ENCODE peak calls at places on chromosomes 2 and 18, in ten cellular contexts. B is activated CD8-positive, alpha-beta T cell treated with anti-CD3 and anti-CD28 coated beads for 36 hours; E is heart left ventricle; S is HCT116; W is neural progenitor cell; A is lower lobe of right lung; R is upper lobe of right lung; M is tibial nerve; P is colonic mucosa; T is prostate gland. V is an unnamed sample.

GRCh38 chr2:212007972-212008371 is 530.6 kb downstream of the ERBB4 start:
- DNase-seq in B (no peak), E (no peak), S (no peak), W (no peak), A (no peak), R (no peak), M (no peak), P (no peak), T (no peak), V (no peak)

GRCh38 chr18:39232937-39233336 is 1667.3 kb upstream of the CELF4 start:
- DNase-seq in B (no peak), E (no peak), S (no peak), W (no peak), A (no peak), R (no peak), M (no peak), P (no peak), T (no peak), V (no peak)

GRCh38 chr2:80002112-80002511 is 302.4 kb downstream of the LRRTM1 start:
- DNase-seq in B (no peak), E (no peak), S (no peak), W (no peak), A (no peak), R (no peak), M (no peak), P (no peak), T (no peak), V (no peak)

GRCh38 chr2:70087703-70088507 is 628 bp downstream of the PCBP1 start:
- DNase-seq in B (peak; percentile 69), E (peak; percentile 62), S (no peak), W (peak; percentile 67), A (peak; percentile 77), R (peak; percentile 85), M (peak; percentile 56), P (peak; percentile 79), T (peak; percentile 26), V (peak; percentile 30)

GRCh38 chr2:108575132-108575966 is 41.1 kb downstream of the LIMS1 start:
- DNase-seq in B (no peak), E (no peak), S (no peak), W (peak; percentile 61), A (no peak), R (no peak), M (no peak), P (no peak), T (no peak), V (peak; percentile 28)

GRCh38 chr18:46211816-46212215 is 107.6 kb downstream of the HAUS1 start:
- DNase-seq in B (no peak), E (no peak), S (no peak), W (no peak), A (no peak), R (no peak), M (no peak), P (no peak), T (no peak), V (peak; percentile 23)

GRCh38 chr2:72378737-72379346 is 231.2 kb upstream of the CYP26B1 start:
- DNase-seq in B (no peak), E (no peak), S (no peak), W (no peak), A (no peak), R (no peak), M (no peak), P (no peak), T (no peak), V (no peak)

GRCh38 chr2:237475704-237476107 is 11.3 kb upstream of the MLPH start:
- DNase-seq in B (peak; percentile 68), E (no peak), S (no peak), W (no peak), A (peak; percentile 79), R (peak; percentile 82), M (no peak), P (no peak), T (no peak), V (no peak)

GRCh38 chr2:162710282-162710891 is 128.2 kb downstream of the KCNH7 start:
- DNase-seq in B (no peak), E (no peak), S (no peak), W (no peak), A (no peak), R (no peak), M (no peak), P (peak; percentile 33), T (peak; percentile 10), V (no peak)

GRCh38 chr18:48027401-48027931 is 97.0 kb upstream of the SMAD2 start:
- DNase-seq in B (no peak), E (no peak), S (no peak), W (no peak), A (peak; percentile 44), R (peak; percentile 67), M (peak; percentile 39), P (no peak), T (no peak), V (no peak)

GRCh38 chr18:48028716-48029115 is 98.3 kb upstream of the SMAD2 start:
- DNase-seq in B (no peak), E (no peak), S (no peak), W (no peak), A (peak; percentile 46), R (peak; percentile 62), M (no peak), P (no peak), T (no peak), V (no peak)

GRCh38 chr18:48026216-48026615 is 95.8 kb upstream of the SMAD2 start:
- DNase-seq in B (no peak), E (no peak), S (no peak), W (no peak), A (peak; percentile 20), R (peak; percentile 27), M (no peak), P (no peak), T (no peak), V (no peak)

GRCh38 chr18:48029296-48029986 is 99.0 kb upstream of the SMAD2 start:
- DNase-seq in B (no peak), E (no peak), S (no peak), W (no peak), A (peak; percentile 44), R (peak; percentile 58), M (no peak), P (no peak), T (no peak), V (no peak)

DNA sequence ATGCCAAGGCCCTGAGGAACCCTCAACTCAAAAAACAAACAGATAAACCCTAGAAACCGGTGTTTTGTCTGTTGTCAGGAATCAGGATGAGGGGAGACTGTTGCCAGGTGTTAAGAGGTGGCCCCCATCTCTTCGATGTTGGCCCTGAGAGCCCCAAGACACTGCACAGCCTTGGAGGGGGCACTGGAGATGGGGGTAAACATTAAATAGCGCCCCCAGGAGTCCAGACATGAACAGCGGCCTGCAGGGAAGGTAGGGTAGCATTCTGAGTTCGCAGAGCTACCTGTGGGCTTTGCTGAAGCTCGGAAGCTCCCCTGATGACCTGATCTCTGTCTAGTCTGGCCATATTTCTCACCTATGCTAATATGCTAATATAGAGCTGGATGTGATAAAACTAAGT is 97.6 kb upstream of the SMAD2 start:
- DNase-seq in B (no peak), E (no peak), S (no peak), W (no peak), A (peak; percentile 10), R (peak; percentile 47), M (no peak), P (no peak), T (no peak), V (no peak)
- TF ChIP-seq CTCF in B (no peak), E (no peak), S (peak; percentile 25), W (peak; percentile 21), A (no peak), R (no peak), M (no peak), P (no peak), T (no peak), V (no peak)

DNA sequence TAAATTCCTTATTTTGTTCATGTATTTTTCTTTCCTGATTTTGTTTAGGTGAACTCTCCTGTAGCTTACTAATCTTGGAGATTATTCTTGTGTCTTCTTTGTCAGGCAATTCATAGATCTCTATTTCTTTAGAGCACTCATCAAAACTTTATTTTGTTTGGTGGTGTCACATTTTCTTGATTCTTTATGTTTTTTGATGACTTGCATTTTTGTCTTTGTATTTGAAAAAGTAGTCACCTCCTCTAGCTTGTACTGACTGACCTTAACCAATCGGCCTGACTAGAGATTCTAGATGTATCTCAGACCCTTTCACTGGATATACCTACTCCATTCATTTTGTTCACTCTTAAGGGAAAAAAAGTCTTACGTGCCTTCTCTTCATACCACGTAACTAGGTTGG is 986.3 kb upstream of the LRRTM1 start:
- DNase-seq in B (no peak), E (no peak), S (no peak), W (no peak), A (no peak), R (no peak), M (no peak), P (no peak), T (no peak), V (no peak)
- TF ChIP-seq CTCF in B (no peak), E (no peak), S (no peak), W (no peak), A (no peak), R (no peak), M (no peak), P (no peak), T (no peak), V (no peak)

DNA sequence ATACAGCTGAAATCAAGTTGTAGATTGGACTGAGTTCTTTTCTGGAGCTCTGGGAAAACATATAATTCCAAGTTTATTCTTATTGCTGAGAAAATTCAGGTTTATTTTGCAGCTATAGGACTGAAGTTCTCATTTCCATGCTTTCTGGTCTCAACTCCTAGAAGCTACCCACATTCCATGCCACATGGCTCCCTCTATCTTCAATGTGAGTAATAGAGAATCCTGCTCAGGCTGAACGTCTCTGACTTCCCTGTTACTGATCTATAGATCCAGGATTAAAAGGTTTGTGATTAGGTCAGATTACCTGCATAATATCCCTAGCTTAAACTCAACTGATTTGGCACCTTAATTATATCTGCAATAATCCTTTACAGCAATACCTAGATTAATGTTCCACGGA is 453.8 kb upstream of the MC4R start:
- DNase-seq in B (no peak), E (no peak), S (no peak), W (peak; percentile 11), A (no peak), R (no peak), M (no peak), P (no peak), T (no peak), V (no peak)
- TF ChIP-seq CTCF in B (no peak), E (peak; percentile 6), S (peak; percentile 20), W (peak; percentile 43), A (no peak), R (no peak), M (no peak), P (no peak), T (no peak), V (no peak)

DNA sequence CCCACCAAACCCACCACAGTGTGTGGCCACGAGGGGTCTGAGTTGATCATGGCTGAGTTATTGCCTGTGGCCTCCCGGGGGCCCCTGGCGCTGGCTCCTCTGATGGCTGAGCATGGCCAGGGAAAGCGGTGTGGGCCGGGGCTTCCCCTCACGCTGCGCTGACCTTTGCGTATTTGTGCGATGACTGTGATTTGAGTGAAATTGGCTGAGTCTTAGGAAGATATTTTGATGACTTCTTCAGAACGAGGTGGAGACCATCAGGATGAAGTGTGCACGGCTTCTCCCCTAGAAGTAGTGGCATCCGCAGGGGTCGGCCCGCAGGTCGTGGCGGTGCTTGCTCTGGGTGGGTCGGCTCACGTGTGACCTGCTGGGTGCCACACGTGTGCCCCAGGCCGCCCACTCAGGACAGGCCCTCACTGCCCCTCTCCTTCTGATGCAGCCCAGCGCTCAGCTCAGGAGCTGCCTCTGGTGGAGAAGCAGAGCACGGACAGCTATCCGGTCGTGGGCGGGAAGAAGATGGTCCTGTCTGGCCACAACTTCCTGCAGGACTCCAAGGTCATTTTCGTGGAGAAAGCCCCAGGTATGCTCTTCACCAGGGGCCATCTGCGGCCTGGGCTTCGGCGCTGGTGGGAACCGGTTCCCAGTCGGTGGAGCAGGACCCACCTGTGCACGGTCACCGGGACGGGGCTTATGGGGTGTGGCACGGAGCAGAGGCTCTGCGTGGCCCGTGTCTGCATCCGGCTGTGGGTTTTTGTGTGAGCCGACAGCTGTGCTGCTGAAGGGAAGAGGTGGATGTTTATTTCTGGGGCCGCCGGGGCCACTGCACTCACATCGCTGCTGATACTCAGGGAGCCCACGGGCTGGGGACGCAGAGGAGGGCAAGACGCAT is 55.8 kb downstream of the NFATC1 start:
- DNase-seq in B (no peak), E (no peak), S (no peak), W (no peak), A (no peak), R (no peak), M (no peak), P (no peak), T (no peak), V (no peak)
- TF ChIP-seq CTCF in B (no peak), E (no peak), S (no peak), W (no peak), A (no peak), R (no peak), M (no peak), P (no peak), T (no peak), V (no peak)

V was measured in GM20000.